ENCODE peak calls at places on chromosomes 2 and 18, in four cellular contexts. One of them, this sample, is unnamed. For H3K4me1, the result is how much of the 10 kb centered on the place peaks cover.

GRCh38 chr18:79393626-79394401 is 1.9 kb upstream of the NFATC1 start:
- DNase-seq in ovary: peak
- DNase-seq in thyroid gland: peak
- DNase-seq in stomach: peak
- DNase-seq in this sample: no peak

GRCh38 chr2:241892299-241893137 is 23.0 kb downstream of the RTP5 start:
- DNase-seq in ovary: peak
- DNase-seq in thyroid gland: peak
- DNase-seq in stomach: no peak
- DNase-seq in this sample: no peak

GRCh38 chr2:241235396-241235795 is 46.9 kb downstream of the ANO7 start:
- DNase-seq in ovary: no peak
- DNase-seq in thyroid gland: no peak
- DNase-seq in stomach: no peak
- DNase-seq in this sample: no peak

GRCh38 chr2:240687045-240687740 is 4.5 kb upstream of the AQP12A start:
- DNase-seq in thyroid gland: peak
- DNase-seq in stomach: no peak
- DNase-seq in ovary: no peak
- DNase-seq in this sample: no peak

GRCh38 chr2:38533180-38533579 is 69.5 kb downstream of the HNRNPLL start:
- DNase-seq in thyroid gland: peak
- DNase-seq in ovary: no peak
- DNase-seq in stomach: no peak
- DNase-seq in this sample: no peak

GRCh38 chr2:2286592-2286991 is 44.5 kb downstream of the MYT1L start:
- DNase-seq in ovary: no peak
- DNase-seq in thyroid gland: peak
- DNase-seq in stomach: no peak
- DNase-seq in this sample: no peak

GRCh38 chr18:44537521-44537920 is 143.2 kb upstream of the SETBP1 start:
- DNase-seq in ovary: no peak
- DNase-seq in thyroid gland: peak
- DNase-seq in stomach: no peak
- DNase-seq in this sample: no peak

GRCh38 chr2:208025814-208026184 is 472 bp upstream of the PLEKHM3 start:
- DNase-seq in stomach: no peak
- DNase-seq in ovary: peak
- DNase-seq in thyroid gland: no peak
- DNase-seq in this sample: no peak

GRCh38 chr2:63842149-63843061 is 709 bp downstream of the UGP2 start:
- DNase-seq in ovary: peak
- DNase-seq in stomach: peak
- DNase-seq in thyroid gland: peak
- DNase-seq in this sample: no peak

GRCh38 chr2:63844616-63845015 is 2.9 kb downstream of the UGP2 start:
- DNase-seq in stomach: no peak
- DNase-seq in ovary: no peak
- DNase-seq in thyroid gland: no peak
- DNase-seq in this sample: no peak

GRCh38 chr2:63841254-63842022 is at the start of gene UGP2:
- DNase-seq in stomach: peak
- DNase-seq in thyroid gland: peak
- DNase-seq in ovary: peak
- DNase-seq in this sample: peak

GRCh38 chr2:63843791-63844190 is 2.1 kb downstream of the UGP2 start:
- DNase-seq in stomach: no peak
- DNase-seq in thyroid gland: no peak
- DNase-seq in ovary: no peak
- DNase-seq in this sample: no peak

GRCh38 chr2:63843093-63843492 is 1.4 kb downstream of the UGP2 start:
- DNase-seq in stomach: no peak
- DNase-seq in thyroid gland: no peak
- DNase-seq in ovary: no peak
- DNase-seq in this sample: no peak
- H3K4me1 ChIP-seq in stomach: under half
- H3K4me1 ChIP-seq in thyroid gland: under half
- H3K4me1 ChIP-seq in ovary: under half
- H3K4me1 ChIP-seq in this sample: under half

DNA sequence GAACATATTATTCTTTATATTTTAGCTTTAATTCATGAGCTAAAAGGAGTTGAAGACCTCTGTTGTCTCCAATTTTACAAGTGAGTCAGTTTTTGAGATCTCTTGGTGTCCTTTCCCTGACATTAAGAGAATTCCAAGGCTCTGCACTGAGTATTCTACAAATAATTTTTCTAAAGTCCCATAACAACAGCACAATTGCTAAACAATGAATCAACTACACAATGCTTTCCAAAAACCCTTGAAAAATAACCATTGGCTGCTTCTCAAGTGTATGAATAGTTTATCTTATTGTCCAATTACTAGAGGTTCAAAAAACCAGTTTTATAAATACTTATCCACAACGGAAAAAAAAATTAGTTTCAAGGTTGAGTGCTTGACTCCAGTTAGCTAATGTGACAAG is 266.4 kb upstream of the CYP26B1 start:
- DNase-seq in thyroid gland: no peak
- DNase-seq in ovary: no peak
- DNase-seq in stomach: no peak
- DNase-seq in this sample: no peak
- H3K4me3 ChIP-seq in thyroid gland: no peak
- H3K4me3 ChIP-seq in ovary: no peak
- H3K4me3 ChIP-seq in stomach: no peak
- H3K4me3 ChIP-seq in this sample: no peak

GRCh38 chr2:70504750-70505149 is 48.9 kb downstream of the TGFA start:
- DNase-seq in ovary: no peak
- DNase-seq in stomach: no peak
- DNase-seq in thyroid gland: no peak
- DNase-seq in this sample: no peak
- H3K4me1 ChIP-seq in ovary: under half
- H3K4me1 ChIP-seq in stomach: under half
- H3K4me1 ChIP-seq in thyroid gland: under half
- H3K4me1 ChIP-seq in this sample: under half

DNA sequence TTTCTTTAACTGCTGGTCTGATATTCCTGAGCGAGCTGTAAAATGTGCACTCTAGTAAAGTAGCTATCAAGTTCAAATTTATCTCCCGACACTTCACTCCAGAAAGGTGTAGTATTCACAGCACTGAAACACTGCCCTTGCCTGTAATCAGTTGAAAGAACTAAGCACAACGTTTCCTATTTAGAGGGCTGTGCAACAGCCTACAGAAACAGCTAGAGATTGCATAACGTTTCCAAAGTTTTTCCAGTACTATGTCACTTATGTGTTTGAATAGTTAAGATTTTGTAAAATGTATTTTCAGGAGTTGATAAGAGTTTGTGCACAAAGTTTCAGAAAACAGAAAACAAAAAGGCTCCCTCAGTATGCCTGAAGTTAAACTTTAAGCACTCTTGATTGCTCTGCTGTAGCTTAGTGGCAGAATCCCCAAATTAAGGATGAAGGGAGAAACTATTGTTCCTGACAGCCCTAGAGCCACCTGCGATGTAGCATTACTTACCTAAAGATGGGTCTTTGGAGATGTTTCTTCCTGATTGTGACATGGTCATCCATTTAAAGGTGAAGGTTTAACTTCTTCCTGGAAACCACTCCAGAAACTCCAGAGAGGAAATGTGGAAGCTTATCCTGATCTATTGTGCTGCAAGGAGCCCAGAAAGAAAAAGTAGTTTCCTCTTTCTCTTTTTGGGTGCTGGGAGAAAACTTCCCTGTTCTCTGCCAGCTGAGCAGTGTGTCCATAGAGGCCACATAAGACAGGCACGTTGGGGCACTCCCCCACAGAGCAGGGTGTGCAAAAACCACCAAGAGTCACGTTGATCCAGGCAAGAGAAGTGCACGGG is 538 bp downstream of the PDE1A start:
- DNase-seq in stomach: no peak
- DNase-seq in thyroid gland: no peak
- DNase-seq in ovary: no peak
- DNase-seq in this sample: no peak
- H3K4me3 ChIP-seq in stomach: peak
- H3K4me3 ChIP-seq in thyroid gland: peak
- H3K4me3 ChIP-seq in ovary: peak
- H3K4me3 ChIP-seq in this sample: no peak

DNA sequence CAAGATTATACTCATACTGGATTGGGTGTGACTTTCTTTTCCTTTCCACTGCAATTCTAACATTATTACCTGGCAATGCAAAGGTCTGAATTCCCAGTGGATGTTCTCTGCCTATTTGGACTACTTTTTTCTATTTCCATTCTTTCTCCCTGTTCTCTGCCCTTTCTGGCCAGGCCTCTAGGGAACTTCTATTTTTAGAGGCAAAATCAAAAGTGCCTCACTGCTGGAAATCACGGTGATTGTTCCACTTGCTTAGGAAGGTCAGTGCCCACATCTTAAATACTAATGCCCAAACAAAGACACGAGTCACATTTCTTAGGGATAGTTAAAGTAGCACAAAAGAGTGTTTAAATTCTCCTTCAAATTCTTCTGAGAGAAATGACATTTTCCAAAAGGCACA is 34.9 kb downstream of the ST6GAL2 start:
- DNase-seq in ovary: no peak
- DNase-seq in stomach: no peak
- DNase-seq in thyroid gland: no peak
- DNase-seq in this sample: no peak
- H3K4me1 ChIP-seq in ovary: under half
- H3K4me1 ChIP-seq in stomach: under half
- H3K4me1 ChIP-seq in thyroid gland: under half
- H3K4me1 ChIP-seq in this sample: under half

GRCh38 chr2:110674620-110675555 is 3.0 kb downstream of the BUB1 start:
- DNase-seq in stomach: peak
- DNase-seq in thyroid gland: peak
- DNase-seq in ovary: no peak
- DNase-seq in this sample: no peak
- H3K4me3 ChIP-seq in stomach: no peak
- H3K4me3 ChIP-seq in thyroid gland: no peak
- H3K4me3 ChIP-seq in ovary: no peak
- H3K4me3 ChIP-seq in this sample: no peak

GRCh38 chr2:8544168-8544785 is 137.6 kb upstream of the ID2 start:
- DNase-seq in stomach: no peak
- DNase-seq in ovary: peak
- DNase-seq in thyroid gland: no peak
- DNase-seq in this sample: no peak

GRCh38 chr2:8544786-8545631 is 136.8 kb upstream of the ID2 start:
- DNase-seq in thyroid gland: peak
- DNase-seq in stomach: peak
- DNase-seq in ovary: peak
- DNase-seq in this sample: peak

GRCh38 chr2:8542381-8543064 is 139.3 kb upstream of the ID2 start:
- DNase-seq in ovary: no peak
- DNase-seq in thyroid gland: no peak
- DNase-seq in stomach: no peak
- DNase-seq in this sample: no peak

GRCh38 chr2:8543065-8543411 is 138.8 kb upstream of the ID2 start:
- DNase-seq in ovary: no peak
- DNase-seq in stomach: no peak
- DNase-seq in thyroid gland: no peak
- DNase-seq in this sample: peak

GRCh38 chr2:8543412-8544167 is 138.3 kb upstream of the ID2 start:
- DNase-seq in ovary: no peak
- DNase-seq in stomach: peak
- DNase-seq in thyroid gland: no peak
- DNase-seq in this sample: peak
- H3K4me1 ChIP-seq in ovary: under half
- H3K4me1 ChIP-seq in stomach: under half
- H3K4me1 ChIP-seq in thyroid gland: under half
- H3K4me1 ChIP-seq in this sample: half or more

This sample was measured in effector memory CD4-positive, alpha-beta T cell.